ENCODE peak calls at places on chromosomes 1 and 21, in seven cellular contexts. One of them, this sample, is unnamed.

GRCh38 chr1:85264150-85264549 is 4.7 kb upstream of the C1orf52 start:
- DNase-seq in RWPE1: no peak
- DNase-seq in epithelial cell of esophagus: peak
- DNase-seq in nephron progenitor cell: no peak
- DNase-seq in BJ: no peak
- DNase-seq in GM20000: no peak
- DNase-seq in neural crest cell: no peak
- DNase-seq in this sample: no peak

GRCh38 chr1:168079761-168080160 is 57.0 kb downstream of the GPR161 start:
- DNase-seq in GM20000: no peak
- DNase-seq in neural crest cell: no peak
- DNase-seq in RWPE1: no peak
- DNase-seq in BJ: no peak
- DNase-seq in nephron progenitor cell: no peak
- DNase-seq in epithelial cell of esophagus: peak
- DNase-seq in this sample: no peak

GRCh38 chr1:206590025-206590834 is 22.0 kb downstream of the EIF2D start:
- DNase-seq in neural crest cell: no peak
- DNase-seq in epithelial cell of esophagus: peak
- DNase-seq in RWPE1: peak
- DNase-seq in GM20000: peak
- DNase-seq in nephron progenitor cell: no peak
- DNase-seq in BJ: peak
- DNase-seq in this sample: no peak

GRCh38 chr21:41217656-41218380 is 49.9 kb downstream of the BACE2 start:
- DNase-seq in RWPE1: no peak
- DNase-seq in epithelial cell of esophagus: no peak
- DNase-seq in GM20000: no peak
- DNase-seq in nephron progenitor cell: peak
- DNase-seq in neural crest cell: no peak
- DNase-seq in BJ: no peak
- DNase-seq in this sample: no peak

GRCh38 chr1:196366817-196367495 is 241.3 kb downstream of the KCNT2 start:
- DNase-seq in BJ: no peak
- DNase-seq in epithelial cell of esophagus: peak
- DNase-seq in GM20000: no peak
- DNase-seq in neural crest cell: no peak
- DNase-seq in RWPE1: no peak
- DNase-seq in nephron progenitor cell: no peak
- DNase-seq in this sample: no peak

GRCh38 chr1:201683397-201683796 is 144.5 kb downstream of the NAV1 start:
- DNase-seq in BJ: no peak
- DNase-seq in GM20000: no peak
- DNase-seq in epithelial cell of esophagus: no peak
- DNase-seq in neural crest cell: no peak
- DNase-seq in RWPE1: no peak
- DNase-seq in nephron progenitor cell: peak
- DNase-seq in this sample: no peak

GRCh38 chr1:34770891-34771508 is 10.0 kb upstream of the GJB3 start:
- DNase-seq in nephron progenitor cell: no peak
- DNase-seq in GM20000: no peak
- DNase-seq in epithelial cell of esophagus: peak
- DNase-seq in neural crest cell: no peak
- DNase-seq in RWPE1: no peak
- DNase-seq in BJ: no peak
- DNase-seq in this sample: no peak

GRCh38 chr1:245277276-245277675 is 122.5 kb downstream of the KIF26B start:
- DNase-seq in neural crest cell: no peak
- DNase-seq in nephron progenitor cell: no peak
- DNase-seq in GM20000: no peak
- DNase-seq in BJ: no peak
- DNase-seq in epithelial cell of esophagus: no peak
- DNase-seq in RWPE1: no peak
- DNase-seq in this sample: no peak

GRCh38 chr1:24340770-24341169 is 21.6 kb downstream of the GRHL3 start:
- DNase-seq in neural crest cell: no peak
- DNase-seq in nephron progenitor cell: no peak
- DNase-seq in GM20000: no peak
- DNase-seq in RWPE1: no peak
- DNase-seq in BJ: no peak
- DNase-seq in epithelial cell of esophagus: no peak
- DNase-seq in this sample: no peak

GRCh38 chr1:175749075-175749474 is 5.7 kb upstream of the TNR start:
- DNase-seq in RWPE1: no peak
- DNase-seq in nephron progenitor cell: no peak
- DNase-seq in neural crest cell: no peak
- DNase-seq in GM20000: no peak
- DNase-seq in BJ: no peak
- DNase-seq in epithelial cell of esophagus: no peak
- DNase-seq in this sample: no peak

GRCh38 chr1:153548722-153549695 is at the start of gene S100A3:
- DNase-seq in neural crest cell: no peak
- DNase-seq in BJ: peak
- DNase-seq in epithelial cell of esophagus: peak
- DNase-seq in GM20000: no peak
- DNase-seq in nephron progenitor cell: no peak
- DNase-seq in RWPE1: peak
- DNase-seq in this sample: no peak

GRCh38 chr1:101520302-101520701 is 283.5 kb downstream of the S1PR1 start:
- DNase-seq in BJ: no peak
- DNase-seq in GM20000: peak
- DNase-seq in epithelial cell of esophagus: peak
- DNase-seq in nephron progenitor cell: peak
- DNase-seq in RWPE1: peak
- DNase-seq in neural crest cell: peak
- DNase-seq in this sample: peak

GRCh38 chr1:230123280-230124186 is 56.5 kb downstream of the GALNT2 start:
- DNase-seq in neural crest cell: no peak
- DNase-seq in BJ: no peak
- DNase-seq in RWPE1: no peak
- DNase-seq in GM20000: peak
- DNase-seq in epithelial cell of esophagus: no peak
- DNase-seq in nephron progenitor cell: no peak
- DNase-seq in this sample: no peak

GRCh38 chr1:5941671-5942070 is 50.6 kb downstream of the NPHP4 start:
- DNase-seq in BJ: no peak
- DNase-seq in nephron progenitor cell: no peak
- DNase-seq in GM20000: no peak
- DNase-seq in epithelial cell of esophagus: no peak
- DNase-seq in RWPE1: no peak
- DNase-seq in neural crest cell: no peak
- DNase-seq in this sample: no peak

GRCh38 chr1:185719021-185719420 is 15.2 kb upstream of the HMCN1 start:
- DNase-seq in RWPE1: peak
- DNase-seq in epithelial cell of esophagus: peak
- DNase-seq in BJ: peak
- DNase-seq in nephron progenitor cell: peak
- DNase-seq in neural crest cell: no peak
- DNase-seq in GM20000: no peak
- DNase-seq in this sample: no peak

GRCh38 chr1:198118136-198118535 is 38.7 kb upstream of the NEK7 start:
- DNase-seq in BJ: peak
- DNase-seq in epithelial cell of esophagus: peak
- DNase-seq in RWPE1: no peak
- DNase-seq in neural crest cell: no peak
- DNase-seq in GM20000: no peak
- DNase-seq in nephron progenitor cell: no peak
- DNase-seq in this sample: no peak

GRCh38 chr1:156727914-156728598 is at the start of gene METTL25B:
- DNase-seq in neural crest cell: peak
- DNase-seq in GM20000: peak
- DNase-seq in RWPE1: peak
- DNase-seq in BJ: no peak
- DNase-seq in nephron progenitor cell: peak
- DNase-seq in epithelial cell of esophagus: peak
- DNase-seq in this sample: peak

GRCh38 chr1:77025599-77025998 is 158.3 kb downstream of the ST6GALNAC5 start:
- DNase-seq in RWPE1: no peak
- DNase-seq in GM20000: no peak
- DNase-seq in neural crest cell: no peak
- DNase-seq in BJ: no peak
- DNase-seq in nephron progenitor cell: no peak
- DNase-seq in epithelial cell of esophagus: no peak
- DNase-seq in this sample: no peak

GRCh38 chr1:62263813-62264353 is 55.4 kb downstream of the KANK4 start:
- DNase-seq in neural crest cell: no peak
- DNase-seq in BJ: no peak
- DNase-seq in nephron progenitor cell: no peak
- DNase-seq in GM20000: no peak
- DNase-seq in RWPE1: no peak
- DNase-seq in epithelial cell of esophagus: no peak
- DNase-seq in this sample: no peak

GRCh38 chr1:162855461-162856150 is 5.4 kb downstream of the CCDC190 start:
- DNase-seq in epithelial cell of esophagus: peak
- DNase-seq in GM20000: no peak
- DNase-seq in BJ: peak
- DNase-seq in nephron progenitor cell: no peak
- DNase-seq in neural crest cell: no peak
- DNase-seq in RWPE1: no peak
- DNase-seq in this sample: no peak

GRCh38 chr21:39263372-39263771 is 50.1 kb downstream of the BRWD1 start:
- DNase-seq in GM20000: no peak
- DNase-seq in RWPE1: peak
- DNase-seq in epithelial cell of esophagus: peak
- DNase-seq in neural crest cell: no peak
- DNase-seq in BJ: no peak
- DNase-seq in nephron progenitor cell: no peak
- DNase-seq in this sample: no peak

GRCh38 chr1:33276573-33277298 is 20.4 kb downstream of the ZNF362 start:
- DNase-seq in nephron progenitor cell: no peak
- DNase-seq in GM20000: no peak
- DNase-seq in epithelial cell of esophagus: no peak
- DNase-seq in BJ: no peak
- DNase-seq in neural crest cell: no peak
- DNase-seq in RWPE1: no peak
- DNase-seq in this sample: no peak

GRCh38 chr1:185917646-185918045 is 183.5 kb downstream of the HMCN1 start:
- DNase-seq in RWPE1: peak
- DNase-seq in BJ: no peak
- DNase-seq in nephron progenitor cell: peak
- DNase-seq in epithelial cell of esophagus: peak
- DNase-seq in GM20000: no peak
- DNase-seq in neural crest cell: no peak
- DNase-seq in this sample: no peak

DNA sequence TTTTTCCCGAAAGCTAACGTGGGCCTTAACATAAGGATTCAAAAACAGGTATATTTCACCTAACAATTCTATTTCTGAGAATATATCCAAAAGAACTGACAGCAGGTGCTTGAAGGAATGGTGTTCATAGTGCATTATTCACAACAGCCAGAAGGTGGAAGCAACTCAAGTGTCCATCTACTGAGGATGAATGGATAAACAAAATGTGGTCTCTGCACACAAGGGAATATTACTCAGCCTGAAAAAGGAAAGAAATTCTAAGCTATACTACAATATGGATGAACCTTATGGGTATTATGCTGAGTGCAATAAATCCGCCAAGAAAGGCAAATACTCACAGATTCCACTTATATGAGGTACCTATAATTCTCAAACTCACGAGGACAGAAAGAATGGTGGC is 6.1 kb upstream of the RIPPLY3 start:
- DNase-seq in neural crest cell: no peak
- DNase-seq in GM20000: no peak
- DNase-seq in BJ: no peak
- DNase-seq in epithelial cell of esophagus: no peak
- DNase-seq in RWPE1: no peak
- DNase-seq in nephron progenitor cell: no peak
- DNase-seq in this sample: no peak
- TF ChIP-seq CTCF in neural crest cell: peak
- TF ChIP-seq CTCF in GM20000: no peak
- TF ChIP-seq CTCF in BJ: no peak
- TF ChIP-seq CTCF in epithelial cell of esophagus: peak
- TF ChIP-seq CTCF in RWPE1: no peak
- TF ChIP-seq CTCF in nephron progenitor cell: no peak
- TF ChIP-seq CTCF in this sample: peak

GRCh38 chr1:171641076-171641864 is 11.2 kb downstream of the MYOC start:
- DNase-seq in RWPE1: no peak
- DNase-seq in GM20000: no peak
- DNase-seq in BJ: no peak
- DNase-seq in neural crest cell: no peak
- DNase-seq in epithelial cell of esophagus: peak
- DNase-seq in nephron progenitor cell: no peak
- DNase-seq in this sample: no peak
- TF ChIP-seq CTCF in RWPE1: no peak
- TF ChIP-seq CTCF in GM20000: no peak
- TF ChIP-seq CTCF in BJ: no peak
- TF ChIP-seq CTCF in neural crest cell: no peak
- TF ChIP-seq CTCF in epithelial cell of esophagus: no peak
- TF ChIP-seq CTCF in nephron progenitor cell: no peak
- TF ChIP-seq CTCF in this sample: no peak

GRCh38 chr1:155135416-155136197 is at the start of gene SLC50A1:
- DNase-seq in RWPE1: peak
- DNase-seq in nephron progenitor cell: peak
- DNase-seq in neural crest cell: peak
- DNase-seq in BJ: peak
- DNase-seq in epithelial cell of esophagus: peak
- DNase-seq in GM20000: peak
- DNase-seq in this sample: peak
- TF ChIP-seq CTCF in RWPE1: no peak
- TF ChIP-seq CTCF in nephron progenitor cell: no peak
- TF ChIP-seq CTCF in neural crest cell: peak
- TF ChIP-seq CTCF in BJ: no peak
- TF ChIP-seq CTCF in epithelial cell of esophagus: peak
- TF ChIP-seq CTCF in GM20000: no peak
- TF ChIP-seq CTCF in this sample: no peak

GRCh38 chr1:161482610-161483009 is 22.6 kb upstream of the FCGR2A start:
- DNase-seq in RWPE1: no peak
- DNase-seq in GM20000: no peak
- DNase-seq in BJ: no peak
- DNase-seq in neural crest cell: no peak
- DNase-seq in epithelial cell of esophagus: peak
- DNase-seq in nephron progenitor cell: no peak
- DNase-seq in this sample: no peak

GRCh38 chr1:161481624-161482392 is 23.4 kb upstream of the FCGR2A start:
- DNase-seq in epithelial cell of esophagus: peak
- DNase-seq in GM20000: no peak
- DNase-seq in BJ: no peak
- DNase-seq in nephron progenitor cell: no peak
- DNase-seq in neural crest cell: no peak
- DNase-seq in RWPE1: peak
- DNase-seq in this sample: no peak

GRCh38 chr1:161483361-161483760 is 21.9 kb upstream of the FCGR2A start:
- DNase-seq in nephron progenitor cell: no peak
- DNase-seq in RWPE1: no peak
- DNase-seq in neural crest cell: no peak
- DNase-seq in GM20000: no peak
- DNase-seq in epithelial cell of esophagus: no peak
- DNase-seq in BJ: no peak
- DNase-seq in this sample: no peak

GRCh38 chr1:161486806-161487482 is 18.3 kb upstream of the FCGR2A start:
- DNase-seq in nephron progenitor cell: peak
- DNase-seq in epithelial cell of esophagus: peak
- DNase-seq in RWPE1: peak
- DNase-seq in GM20000: peak
- DNase-seq in BJ: no peak
- DNase-seq in neural crest cell: peak
- DNase-seq in this sample: peak

DNA sequence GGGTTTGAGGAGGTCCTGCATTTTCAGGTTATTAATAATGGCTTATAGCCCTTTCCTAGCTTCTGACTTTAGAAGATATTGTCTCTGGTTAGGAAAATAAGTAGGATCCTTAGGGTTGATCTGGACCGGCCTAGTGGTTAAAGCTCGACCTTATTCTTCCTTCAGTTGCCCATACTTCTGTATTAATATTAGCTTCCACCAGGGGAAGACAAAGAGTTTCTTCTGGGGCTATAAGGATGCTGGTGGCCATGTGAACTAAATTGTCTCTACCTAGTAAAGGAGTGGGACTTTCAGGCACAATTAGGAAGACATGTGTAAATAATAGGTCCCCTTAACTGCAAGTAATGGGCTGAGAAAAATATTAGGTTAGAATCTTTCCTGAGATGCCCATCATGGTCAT is 20.6 kb upstream of the FCGR2A start:
- DNase-seq in epithelial cell of esophagus: no peak
- DNase-seq in nephron progenitor cell: no peak
- DNase-seq in RWPE1: no peak
- DNase-seq in GM20000: no peak
- DNase-seq in neural crest cell: no peak
- DNase-seq in BJ: no peak
- DNase-seq in this sample: no peak
- TF ChIP-seq CTCF in epithelial cell of esophagus: peak
- TF ChIP-seq CTCF in nephron progenitor cell: peak
- TF ChIP-seq CTCF in RWPE1: no peak
- TF ChIP-seq CTCF in GM20000: no peak
- TF ChIP-seq CTCF in neural crest cell: peak
- TF ChIP-seq CTCF in BJ: peak
- TF ChIP-seq CTCF in this sample: peak